ENCODE peak calls at places on chromosomes 13 and 19, in six cellular contexts. O, I, H, P, M and J are unnamed samples.

GRCh38 chr13:46982856-46983582 is 86.2 kb upstream of the HTR2A start:
- DNase-seq in H (no peak), O (no peak), I (no peak), M (no peak), P (no peak), J (no peak)

GRCh38 chr13:22017226-22017625 is 346.4 kb downstream of the FGF9 start:
- DNase-seq in P (no peak), M (no peak), H (no peak), O (no peak), I (no peak), J (no peak)

GRCh38 chr13:33452873-33453558 is 167.5 kb upstream of the STARD13 start:
- DNase-seq in H (no peak), O (no peak), I (no peak), P (no peak), M (no peak), J (no peak)

GRCh38 chr13:100852146-100852545 is 177.6 kb upstream of the TMTC4 start:
- DNase-seq in M (no peak), H (no peak), O (no peak), I (no peak), P (no peak), J (no peak)

GRCh38 chr13:51728972-51729371 is 75.0 kb downstream of the DHRS12 start:
- DNase-seq in H (no peak), M (no peak), O (peak; percentile 92), P (peak; percentile 90), I (peak; percentile 92), J (no peak)

GRCh38 chr13:24742986-24743385 is 21.0 kb upstream of the RNF17 start:
- DNase-seq in P (no peak), I (no peak), M (no peak), H (no peak), O (no peak), J (no peak)

GRCh38 chr13:52738719-52739467 is 727 bp downstream of the CNMD start:
- DNase-seq in M (peak; percentile 82), O (no peak), I (peak; percentile 10), P (peak; percentile 6), H (peak; percentile 62), J (peak; percentile 61)

GRCh38 chr13:41668130-41668757 is 210.9 kb downstream of the RGCC start:
- DNase-seq in M (no peak), P (peak; percentile 90), O (peak; percentile 95), I (peak; percentile 94), H (peak; percentile 67), J (peak; percentile 69)

GRCh38 chr19:495440-496332 is 600 bp upstream of the MADCAM1 start:
- DNase-seq in I (peak; percentile 43), M (peak; percentile 98), O (peak; percentile 39), H (peak; percentile 86), P (no peak), J (no peak)

GRCh38 chr13:40632915-40633314 is 33.5 kb downstream of the FOXO1 start:
- DNase-seq in M (no peak), H (no peak), O (no peak), P (no peak), I (no peak), J (no peak)

GRCh38 chr13:21033866-21034601 is 27.4 kb downstream of the LATS2 start:
- DNase-seq in O (no peak), M (no peak), H (no peak), P (peak; percentile 67), I (peak; percentile 50), J (no peak)

GRCh38 chr19:35061583-35062373 is 20.3 kb downstream of the HPN start:
- DNase-seq in M (no peak), H (no peak), I (no peak), P (no peak), O (peak; percentile 34), J (no peak)

GRCh38 chr19:9636018-9636417 is 15.0 kb upstream of the ZNF561 start:
- DNase-seq in P (no peak), H (no peak), M (no peak), I (no peak), O (no peak), J (no peak)

GRCh38 chr19:21483589-21484170 is 21.7 kb upstream of the ZNF429 start:
- DNase-seq in P (peak; percentile 87), O (no peak), M (peak; percentile 96), I (no peak), H (peak; percentile 84), J (no peak)

GRCh38 chr19:11970174-11970573 is 5.3 kb downstream of the ZNF763 start:
- DNase-seq in O (no peak), H (no peak), P (no peak), I (no peak), M (no peak), J (no peak)

GRCh38 chr19:32407004-32407992 is 1.7 kb downstream of the DPY19L3 start:
- DNase-seq in P (no peak), O (peak; percentile 37), I (peak; percentile 53), M (no peak), H (no peak), J (no peak)

GRCh38 chr13:109509154-109509905 is 277.1 kb downstream of the IRS2 start:
- DNase-seq in H (no peak), M (no peak), I (peak; percentile 52), P (peak; percentile 97), O (peak; percentile 66), J (no peak)

GRCh38 chr13:49587311-49587847 is 2.0 kb upstream of the RCBTB1 start:
- DNase-seq in P (no peak), O (peak; percentile 67), M (no peak), I (peak; percentile 64), H (no peak), J (no peak)

GRCh38 chr13:79258489-79258888 is 147.6 kb downstream of the RBM26 start:
- DNase-seq in I (no peak), O (no peak), P (peak; percentile 12), M (no peak), H (no peak), J (no peak)

GRCh38 chr19:55345818-55346724 is 6.4 kb downstream of the KMT5C start:
- DNase-seq in O (no peak), I (no peak), P (no peak), M (no peak), H (no peak), J (no peak)

GRCh38 chr13:91346848-91347211 is 657 bp upstream of the MIR17HG start:
- DNase-seq in I (peak; percentile 35), P (peak; percentile 17), O (no peak), H (peak; percentile 38), M (no peak), J (peak; percentile 14)

GRCh38 chr13:27617801-27618411 is 2.4 kb downstream of the LNX2 start:
- DNase-seq in P (peak; percentile 81), H (no peak), O (no peak), I (no peak), M (no peak), J (no peak)

GRCh38 chr13:50198508-50198907 is 183.3 kb downstream of the KCNRG start:
- DNase-seq in M (no peak), H (no peak), P (no peak), O (peak; percentile 20), I (no peak), J (no peak)

GRCh38 chr13:55777612-55778011 is 1363.1 kb upstream of the PRR20A start:
- DNase-seq in I (no peak), M (no peak), H (no peak), P (no peak), O (no peak), J (no peak)

GRCh38 chr13:73662833-73663232 is 471.4 kb downstream of the KLF12 start:
- DNase-seq in M (no peak), I (no peak), P (no peak), H (no peak), O (no peak), J (no peak)

GRCh38 chr19:46181386-46181774 is 33.3 kb downstream of the IGFL2 start:
- DNase-seq in I (peak; percentile 72), O (peak; percentile 28), H (no peak), M (no peak), P (no peak), J (no peak)
- H3K14ac ChIP-seq in I (no peak overlapping the region), O (no peak overlapping the region), H (no peak overlapping the region), M (no peak overlapping the region), P (no peak overlapping the region), J (no peak overlapping the region)

GRCh38 chr19:51821511-51821910 is 26.6 kb downstream of the FPR3 start:
- DNase-seq in P (peak; percentile 87), O (no peak), I (no peak), M (no peak), H (no peak), J (no peak)
- H3K27ac ChIP-seq in P (no peak overlapping the region), O (no peak overlapping the region), I (no peak overlapping the region), M (no peak overlapping the region), H (no peak overlapping the region), J (no peak overlapping the region)

DNA sequence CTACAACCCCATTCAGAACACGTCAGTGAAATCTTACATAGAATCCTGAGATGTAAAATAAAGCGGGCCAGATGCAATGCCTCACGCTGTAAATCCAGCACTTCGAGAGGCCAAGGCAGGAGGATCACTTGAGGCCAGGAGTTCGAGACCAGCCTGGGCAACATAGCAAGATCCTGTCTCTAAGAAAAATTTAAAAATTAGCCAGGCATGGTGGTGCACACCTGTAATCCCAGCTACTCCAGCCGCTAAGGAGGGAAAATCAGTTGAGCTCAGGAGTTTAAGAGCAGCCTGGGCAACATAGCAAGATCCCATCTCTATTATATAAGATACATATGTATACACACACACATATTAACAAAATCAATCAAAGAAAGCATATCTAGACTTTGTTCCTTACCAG is 41.2 kb downstream of the PEX11G start:
- DNase-seq in I (no peak), H (no peak), P (no peak), M (no peak), O (no peak), J (no peak)
- H4K91ac ChIP-seq in I (no peak overlapping the region), H (no peak overlapping the region), P (no peak overlapping the region), M (no peak overlapping the region), O (no peak overlapping the region), J (no peak overlapping the region)

GRCh38 chr19:2846180-2846935 is 5.1 kb downstream of the ZNF555 start:
- DNase-seq in O (no peak), H (no peak), M (no peak), I (no peak), P (no peak), J (no peak)

GRCh38 chr19:2845107-2845506 is 3.8 kb downstream of the ZNF555 start:
- DNase-seq in I (no peak), P (no peak), H (no peak), O (no peak), M (no peak), J (no peak)

GRCh38 chr19:2837430-2837829 is 3.8 kb upstream of the ZNF555 start:
- DNase-seq in I (no peak), H (no peak), M (no peak), O (no peak), P (no peak), J (no peak)

GRCh38 chr19:2840794-2841790 is at the start of gene ZNF555:
- DNase-seq in M (peak; percentile 97), O (peak; percentile 98), I (peak; percentile 99), P (peak; percentile 100), H (peak; percentile 99), J (peak; percentile 97)

DNA sequence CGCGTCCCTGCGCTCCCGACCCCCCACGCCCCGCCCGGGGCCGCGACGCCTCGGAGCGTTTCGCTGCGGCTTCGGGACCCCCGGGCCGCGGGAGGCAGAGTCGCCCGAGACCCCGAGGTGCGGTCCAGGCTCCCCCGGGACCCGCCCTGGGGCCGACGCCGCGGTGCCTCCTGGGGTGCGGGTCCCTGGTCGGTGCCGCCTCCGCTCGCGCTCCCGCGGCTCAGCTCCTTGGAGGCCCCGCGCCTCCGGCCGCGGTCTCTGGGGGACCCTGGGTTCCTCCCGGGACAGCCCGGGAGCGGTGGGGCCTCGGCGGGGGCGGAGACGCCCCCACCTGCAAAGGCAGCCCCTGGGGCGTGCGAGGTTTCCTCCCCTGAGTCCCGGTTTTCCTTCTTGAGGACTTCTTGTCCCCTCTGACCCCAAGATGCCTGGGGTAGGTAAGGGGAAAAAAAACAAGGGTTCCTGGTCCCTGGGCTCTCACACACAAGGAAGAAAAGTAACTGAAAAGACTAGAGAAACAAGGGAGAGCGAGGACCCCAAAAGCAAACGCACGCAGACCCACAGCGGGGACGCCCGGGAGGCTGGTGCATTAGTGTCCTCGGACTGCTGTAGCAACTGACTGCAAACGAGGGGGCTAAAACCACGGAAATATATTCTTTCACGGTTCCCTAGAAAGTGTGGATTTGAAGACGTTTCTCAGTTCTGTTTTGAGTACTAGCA is 741 bp downstream of the ZNF555 start:
- DNase-seq in M (peak; percentile 56), P (no peak), H (no peak), O (no peak), I (no peak), J (no peak)
- H3K14ac ChIP-seq in M (no peak overlapping the region), P (peak overlapping the region; percentile 59), H (no peak overlapping the region), O (no peak overlapping the region), I (no peak overlapping the region), J (no peak overlapping the region)